ENCODE peak calls at places on chromosomes 11 and 22, in nine cellular contexts. E is IMR-90, Y is fibroblast of villous mesenchyme, O is AG09309, A is dorsolateral prefrontal cortex, G is cardiac fibroblast, U is A549, C is pancreas, F is neural crest cell. M is an unnamed sample.

GRCh38 chr11:102177974-102178631 is 67.9 kb downstream of the YAP1 start:
- DNase-seq in U (peak; percentile 85), A (no peak), F (no peak), E (peak; percentile 94), Y (peak; percentile 95), G (peak; percentile 95), O (peak; percentile 67), C (no peak), M (peak; percentile 92)

GRCh38 chr11:130672911-130673310 is 224.5 kb downstream of the ADAMTS15 start:
- DNase-seq in Y (no peak), A (no peak), C (no peak), U (no peak), G (no peak), F (no peak), O (no peak), E (peak; percentile 13), M (no peak)

GRCh38 chr11:3123761-3124733 is 41.1 kb downstream of the OSBPL5 start:
- DNase-seq in F (no peak), Y (peak; percentile 95), E (peak; percentile 97), O (peak; percentile 80), U (peak; percentile 48), A (no peak), G (peak; percentile 97), C (no peak), M (peak; percentile 96)

GRCh38 chr22:37640591-37641250 is 1.3 kb downstream of the SH3BP1 start:
- DNase-seq in Y (no peak), O (no peak), A (no peak), E (no peak), U (no peak), F (no peak), G (no peak), C (no peak), M (no peak)

GRCh38 chr22:27474711-27475547 is 326.6 kb downstream of the MN1 start:
- DNase-seq in E (peak; percentile 94), O (peak; percentile 43), C (peak; percentile 29), A (no peak), Y (peak; percentile 79), G (peak; percentile 97), F (no peak), U (peak; percentile 65), M (peak; percentile 89)

GRCh38 chr22:32728291-32728690 is 73.2 kb upstream of the TIMP3 start:
- DNase-seq in U (no peak), Y (no peak), C (no peak), G (no peak), O (no peak), A (no peak), E (no peak), F (no peak), M (no peak)

GRCh38 chr22:17964153-17964552 is 60.2 kb downstream of the MICAL3 start:
- DNase-seq in A (no peak), E (no peak), Y (no peak), U (no peak), G (no peak), F (no peak), O (no peak), C (no peak), M (no peak)

GRCh38 chr11:33742249-33742851 is 6.1 kb upstream of the CD59 start:
- DNase-seq in Y (peak; percentile 53), F (no peak), G (peak; percentile 61), A (no peak), U (no peak), C (no peak), O (no peak), E (no peak), M (peak; percentile 68)

GRCh38 chr22:48551716-48552268 is 1275.9 kb downstream of the BRD1 start:
- DNase-seq in Y (no peak), U (no peak), E (no peak), A (no peak), G (no peak), O (no peak), F (no peak), C (no peak), M (no peak)

GRCh38 chr11:32333335-32333991 is 101.9 kb downstream of the WT1 start:
- DNase-seq in F (peak; percentile 62), C (peak; percentile 72), O (no peak), G (peak; percentile 61), E (peak; percentile 24), Y (peak; percentile 60), U (peak; percentile 73), A (peak; percentile 32), M (peak; percentile 42)

GRCh38 chr11:125568970-125569912 is at the start of gene EI24:
- DNase-seq in F (peak; percentile 92), A (peak; percentile 81), U (peak; percentile 65), C (peak; percentile 89), Y (peak; percentile 91), E (peak; percentile 90), O (peak; percentile 61), G (peak; percentile 92), M (peak; percentile 93)

GRCh38 chr22:32830473-32830872 is 29.0 kb downstream of the TIMP3 start:
- DNase-seq in E (no peak), U (no peak), O (no peak), G (no peak), F (peak; percentile 16), C (no peak), A (no peak), Y (no peak), M (no peak)

GRCh38 chr11:1543606-1544263 is 28.3 kb downstream of the DUSP8 start:
- DNase-seq in O (no peak), C (no peak), U (no peak), Y (no peak), F (no peak), A (no peak), G (no peak), E (no peak), M (no peak)

GRCh38 chr11:64648551-64648950 is 57.5 kb downstream of the SLC22A12 start:
- DNase-seq in E (no peak), G (no peak), F (no peak), A (no peak), Y (no peak), U (no peak), O (no peak), C (no peak), M (no peak)

GRCh38 chr11:64649304-64649703 is 58.3 kb downstream of the SLC22A12 start:
- DNase-seq in A (no peak), Y (peak; percentile 16), O (no peak), G (peak; percentile 22), U (peak; percentile 48), C (peak; percentile 57), E (no peak), F (no peak), M (peak; percentile 27)

GRCh38 chr11:64653388-64653973 is 62.5 kb downstream of the SLC22A12 start:
- DNase-seq in G (no peak), O (no peak), A (no peak), C (no peak), Y (no peak), F (no peak), U (no peak), E (no peak), M (no peak)

GRCh38 chr11:64652586-64653387 is 61.8 kb downstream of the SLC22A12 start:
- DNase-seq in A (peak; percentile 69), C (peak; percentile 70), U (peak; percentile 92), F (peak; percentile 96), E (peak; percentile 55), O (peak; percentile 8), Y (peak; percentile 66), G (peak; percentile 75), M (peak; percentile 74)

DNA sequence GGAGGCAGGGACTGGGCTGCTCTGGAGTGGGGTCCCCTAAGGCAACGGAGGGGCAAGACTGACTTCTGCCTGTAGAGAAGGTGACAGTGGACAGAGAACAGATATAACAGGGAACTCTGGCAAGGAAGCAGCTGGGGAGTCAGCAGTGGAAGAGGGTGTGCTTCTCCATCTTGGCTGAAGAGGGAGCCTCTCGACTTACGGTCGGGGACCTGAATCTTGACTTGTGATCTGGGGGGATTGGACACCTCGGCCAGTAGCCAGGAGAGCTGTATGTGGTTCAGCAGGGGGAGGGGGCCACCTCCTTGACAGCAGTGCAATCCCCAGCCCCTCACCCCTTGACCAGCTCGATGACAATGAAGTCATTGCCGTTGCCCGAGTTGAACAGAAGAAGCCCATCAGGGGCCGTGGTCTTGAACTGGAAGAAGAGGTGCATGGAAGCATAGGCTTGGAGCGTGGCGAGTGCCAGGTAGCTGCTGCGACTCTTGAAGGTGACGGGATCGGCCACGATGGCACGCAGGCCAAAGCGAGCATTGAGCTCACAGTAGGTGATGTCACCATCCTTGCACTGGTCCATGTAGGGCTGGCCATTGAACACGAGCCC is 60.0 kb downstream of the SLC22A12 start:
- DNase-seq in U (peak; percentile 63), E (peak; percentile 19), G (peak; percentile 40), Y (peak; percentile 18), A (no peak), F (no peak), O (no peak), C (no peak), M (peak; percentile 34)
- TF ChIP-seq CTCF in U (peak; percentile 23), E (peak; percentile 46), G (peak; percentile 69), Y (peak; percentile 57), A (peak; percentile 59), F (peak; percentile 41), O (peak; percentile 66), C (peak; percentile 27), M (peak; percentile 63)

GRCh38 chr11:65118097-65118837 is 766 bp upstream of the ZNHIT2 start:
- DNase-seq in C (no peak), A (no peak), F (no peak), E (no peak), G (no peak), U (no peak), O (no peak), Y (no peak), M (no peak)
- TF ChIP-seq CTCF in C (no peak), A (no peak), F (peak; percentile 52), E (no peak), G (no peak), U (no peak), O (no peak), Y (no peak), M (no peak)

GRCh38 chr11:71467164-71467563 is 14.2 kb downstream of the NADSYN1 start:
- DNase-seq in F (no peak), A (no peak), Y (no peak), E (no peak), G (no peak), U (no peak), C (no peak), O (no peak), M (no peak)

GRCh38 chr11:71463331-71464211 is 10.6 kb downstream of the NADSYN1 start:
- DNase-seq in U (no peak), A (no peak), F (no peak), C (no peak), O (no peak), G (no peak), E (no peak), Y (no peak), M (no peak)

GRCh38 chr11:71465054-71465453 is 12.1 kb downstream of the NADSYN1 start:
- DNase-seq in F (no peak), O (no peak), C (no peak), G (no peak), U (no peak), Y (no peak), E (no peak), A (no peak), M (no peak)

GRCh38 chr11:71462726-71463125 is 9.7 kb downstream of the NADSYN1 start:
- DNase-seq in C (no peak), F (no peak), G (no peak), O (no peak), U (no peak), E (no peak), Y (no peak), A (no peak), M (no peak)

GRCh38 chr11:71466358-71466757 is 13.4 kb downstream of the NADSYN1 start:
- DNase-seq in E (no peak), O (no peak), F (no peak), U (no peak), A (no peak), C (no peak), Y (no peak), G (no peak), M (no peak)
- TF ChIP-seq CTCF in E (no peak), O (no peak), F (no peak), U (no peak), A (peak; percentile 7), C (no peak), Y (no peak), G (no peak), M (no peak)

GRCh38 chr11:67507891-67508485 is at the start of gene CDK2AP2:
- DNase-seq in U (peak; percentile 97), F (peak; percentile 98), G (peak; percentile 100), C (peak; percentile 100), Y (peak; percentile 100), A (peak; percentile 98), E (peak; percentile 100), O (peak; percentile 98), M (peak; percentile 100)
- TF ChIP-seq CTCF in U (no peak), F (no peak), G (no peak), C (no peak), Y (no peak), A (no peak), E (no peak), O (no peak), M (no peak)